ENCODE peak calls at places on chromosomes 12 and 14, in four cellular contexts. J is dorsolateral prefrontal cortex, E is T-helper 1 cell, I is nucleus accumbens. H is an unnamed sample.

GRCh38 chr14:73846944-73847343 is 4.7 kb upstream of the PTGR2 start:
- DNase-seq in J (no peak), E (no peak), I (no peak), H (no peak)

GRCh38 chr12:12465522-12465921 is 97.1 kb downstream of the DUSP16 start:
- DNase-seq in J (no peak), E (no peak), I (no peak), H (no peak)

GRCh38 chr12:43444940-43445564 is 107.0 kb downstream of the ADAMTS20 start:
- DNase-seq in J (no peak), E (peak), I (no peak), H (no peak)

GRCh38 chr14:24297190-24297964 is 2.2 kb downstream of the DHRS1 start:
- DNase-seq in J (no peak), E (no peak), I (no peak), H (no peak)

GRCh38 chr14:68210729-68211299 is 391.2 kb downstream of the RAD51B start:
- DNase-seq in J (no peak), E (peak), I (no peak), H (no peak)

GRCh38 chr12:92778525-92778924 is 75.7 kb downstream of the PLEKHG7 start:
- DNase-seq in J (no peak), E (no peak), I (no peak), H (no peak)

GRCh38 chr12:124338876-124339603 is 44.1 kb downstream of the RFLNA start:
- DNase-seq in J (no peak), E (no peak), I (no peak), H (no peak)

GRCh38 chr14:101288436-101289229 is 272.7 kb upstream of the DIO3 start:
- DNase-seq in J (no peak), E (no peak), I (no peak), H (no peak)

GRCh38 chr12:28938056-28938455 is 211.0 kb upstream of the FAR2 start:
- DNase-seq in J (no peak), E (no peak), I (no peak), H (no peak)

GRCh38 chr14:68937790-68938514 is 41.1 kb downstream of the ACTN1 start:
- DNase-seq in J (no peak), E (no peak), I (no peak), H (no peak)

GRCh38 chr12:107679346-107679745 is 6.3 kb upstream of the PWP1 start:
- DNase-seq in J (no peak), E (no peak), I (no peak), H (no peak)

GRCh38 chr12:50119387-50119786 is 7.4 kb downstream of the COX14 start:
- DNase-seq in J (no peak), E (no peak), I (no peak), H (no peak)

H was measured in frontal cortex.